ENCODE peak calls at places on chromosomes 11 and 22, in seven cellular contexts. Q is HCT116, E is HepG2, R is stomach, X is sigmoid colon, S is HL-60, U is spleen. Z is an unnamed sample.

GRCh38 chr11:19526119-19526518 is 186.5 kb upstream of the NAV2 start:
- DNase-seq in Q (no peak), S (no peak), E (no peak), U (no peak), X (no peak), R (no peak), Z (no peak)

GRCh38 chr11:73201249-73201648 is 16.8 kb upstream of the P2RY2 start:
- DNase-seq in U (no peak), X (peak; percentile 63), R (no peak), S (peak; percentile 79), E (no peak), Q (no peak), Z (peak; percentile 11)

GRCh38 chr11:96061730-96062524 is 138.0 kb upstream of the MTMR2 start:
- DNase-seq in Q (no peak), U (no peak), S (no peak), X (no peak), R (no peak), E (peak; percentile 56), Z (no peak)

GRCh38 chr22:44263547-44263946 is 49.2 kb downstream of the SHISAL1 start:
- DNase-seq in U (peak; percentile 56), Q (no peak), X (peak; percentile 46), S (no peak), E (no peak), R (no peak), Z (no peak)

GRCh38 chr11:111063711-111064110 is 181.8 kb upstream of the POU2AF2 start:
- DNase-seq in S (no peak), E (no peak), Q (no peak), X (no peak), U (no peak), R (no peak), Z (no peak)

GRCh38 chr11:72821920-72822799 is 7.9 kb downstream of the ATG16L2 start:
- DNase-seq in Q (peak; percentile 81), R (peak; percentile 95), E (peak; percentile 54), U (peak; percentile 95), X (peak; percentile 94), S (no peak), Z (peak; percentile 92)

GRCh38 chr11:20025331-20025840 is 134.9 kb downstream of the DBX1 start:
- DNase-seq in R (no peak), Q (no peak), U (no peak), E (no peak), X (no peak), S (no peak), Z (no peak)

GRCh38 chr11:120336641-120337132 is 474 bp downstream of the ARHGEF12 start:
- DNase-seq in R (no peak), Q (no peak), E (no peak), X (peak; percentile 77), S (no peak), U (no peak), Z (peak; percentile 62)

GRCh38 chr11:116730568-116730967 is 42.2 kb downstream of the BUD13 start:
- DNase-seq in S (no peak), U (peak; percentile 41), R (peak; percentile 55), X (no peak), Q (no peak), E (no peak), Z (no peak)

GRCh38 chr11:78465169-78465942 is 47.7 kb upstream of the GAB2 start:
- DNase-seq in U (peak; percentile 86), S (peak; percentile 34), X (no peak), Q (no peak), R (no peak), E (no peak), Z (peak; percentile 35)

GRCh38 chr11:2777871-2778629 is 78.3 kb upstream of the KCNQ1OT1 start:
- DNase-seq in S (no peak), U (peak; percentile 70), E (no peak), X (peak; percentile 69), R (peak; percentile 32), Q (no peak), Z (no peak)

GRCh38 chr22:49271369-49271727 is 556.3 kb downstream of the BRD1 start:
- DNase-seq in S (no peak), R (peak; percentile 2), E (no peak), U (no peak), Q (no peak), X (no peak), Z (no peak)

GRCh38 chr22:34414467-34415440 is 494.5 kb upstream of the LARGE1 start:
- DNase-seq in R (no peak), Q (peak; percentile 4), S (peak; percentile 79), U (no peak), E (peak; percentile 84), X (no peak), Z (peak; percentile 43)

GRCh38 chr11:128367573-128367972 is 219.8 kb downstream of the ETS1 start:
- DNase-seq in Q (no peak), E (no peak), X (no peak), R (no peak), U (no peak), S (no peak), Z (no peak)

GRCh38 chr22:27115816-27116256 is 458.4 kb downstream of the MIAT start:
- DNase-seq in X (no peak), R (peak; percentile 52), S (no peak), U (no peak), Q (peak; percentile 92), E (peak; percentile 77), Z (no peak)

GRCh38 chr22:40040927-40041326 is 46.2 kb downstream of the FAM83F start:
- DNase-seq in S (peak; percentile 13), X (peak; percentile 80), E (no peak), U (no peak), R (no peak), Q (no peak), Z (peak; percentile 27)

DNA sequence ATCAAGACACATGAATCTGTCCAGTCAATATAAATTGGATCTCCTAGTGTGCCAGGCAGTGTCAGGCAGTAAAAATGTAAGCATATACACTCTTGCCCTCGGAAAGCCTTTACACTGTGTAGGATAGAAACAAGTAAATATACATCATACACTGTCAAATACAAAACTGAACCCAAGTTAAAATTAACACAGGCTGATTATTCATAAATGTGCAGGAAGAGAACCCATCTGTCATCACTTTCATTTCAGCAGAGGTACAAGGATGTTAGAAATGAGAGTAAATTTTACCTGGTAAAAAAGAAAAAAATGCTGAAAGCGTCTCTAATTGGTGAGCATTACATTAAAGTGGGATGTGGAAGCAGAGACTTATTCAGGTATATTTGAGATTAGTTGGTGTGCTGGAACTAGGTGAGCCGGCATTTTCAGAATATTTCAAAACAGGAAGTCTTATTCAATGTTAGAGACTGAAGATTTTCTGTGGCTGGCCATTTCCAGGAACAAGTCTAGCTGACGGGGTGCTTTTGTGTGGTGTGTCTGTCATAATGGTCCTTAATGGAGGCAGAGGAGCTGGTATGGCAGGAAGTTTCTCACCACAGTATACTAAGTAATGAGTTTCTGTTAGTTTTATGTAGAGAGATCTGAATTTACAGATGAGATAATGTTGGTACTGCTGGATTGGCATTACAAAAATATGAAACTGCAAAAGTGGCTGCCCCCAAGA is 192.6 kb downstream of the CASP12 start:
- DNase-seq in R (peak; percentile 25), E (no peak), U (peak; percentile 74), S (peak; percentile 86), Q (no peak), X (no peak), Z (peak; percentile 37)
- H3K4me3 ChIP-seq in R (no peak overlapping the region), E (no peak overlapping the region), U (peak overlapping the region; percentile 10), S (peak overlapping the region; percentile 13), Q (no peak overlapping the region), X (no peak overlapping the region), Z (no peak overlapping the region)

GRCh38 chr22:19178659-19179471 is at the start of gene SLC25A1:
- DNase-seq in Q (peak; percentile 63), E (peak; percentile 83), X (peak; percentile 96), R (peak; percentile 97), S (peak; percentile 78), U (peak; percentile 95), Z (peak; percentile 96)
- TF ChIP-seq POLR2AphosphoS5 in Q (peak; percentile 66), E (peak; percentile 91), X (peak; percentile 73), R (peak; percentile 45), S (peak; percentile 25), U (peak; percentile 72), Z (peak; percentile 79)

GRCh38 chr11:61954106-61955030 is 4.2 kb downstream of the BEST1 start:
- DNase-seq in R (no peak), U (no peak), Q (no peak), E (no peak), S (no peak), X (no peak), Z (no peak)

GRCh38 chr11:61956191-61957027 is 6.3 kb downstream of the BEST1 start:
- DNase-seq in Q (no peak), X (peak; percentile 36), S (no peak), U (peak; percentile 70), E (no peak), R (no peak), Z (no peak)

GRCh38 chr11:61955416-61956135 is 5.4 kb downstream of the BEST1 start:
- DNase-seq in X (no peak), R (no peak), U (peak; percentile 90), S (no peak), E (no peak), Q (no peak), Z (peak; percentile 46)

GRCh38 chr11:61952882-61953281 is 2.7 kb downstream of the BEST1 start:
- DNase-seq in U (no peak), X (no peak), E (no peak), R (no peak), Q (no peak), S (no peak), Z (no peak)

DNA sequence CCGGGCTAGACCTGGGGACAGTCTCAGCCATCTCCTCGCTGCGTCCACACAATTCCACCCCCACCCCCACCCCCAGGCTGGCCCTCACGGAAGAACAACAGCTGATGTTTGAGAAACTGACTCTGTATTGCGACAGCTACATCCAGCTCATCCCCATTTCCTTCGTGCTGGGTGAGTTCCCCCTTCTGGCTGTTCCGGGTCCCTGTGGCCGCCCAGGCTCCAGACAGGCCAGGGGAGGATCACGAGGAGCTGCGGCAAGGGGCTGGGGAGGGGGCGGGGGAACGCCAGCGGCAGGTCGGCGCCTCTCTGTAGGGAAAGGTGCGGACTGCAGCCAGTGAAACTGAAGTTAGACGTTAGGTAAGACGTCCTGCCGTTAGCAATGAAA is 4.9 kb downstream of the BEST1 start:
- DNase-seq in R (no peak), S (peak; percentile 91), U (peak; percentile 91), Q (no peak), X (peak; percentile 90), E (peak; percentile 59), Z (peak; percentile 49)
- H3K4me3 ChIP-seq in R (peak overlapping the region; percentile 43), S (peak overlapping the region; percentile 7), U (peak overlapping the region; percentile 42), Q (no peak overlapping the region), X (peak overlapping the region; percentile 44), E (peak overlapping the region; percentile 2), Z (peak overlapping the region; percentile 23)

DNA sequence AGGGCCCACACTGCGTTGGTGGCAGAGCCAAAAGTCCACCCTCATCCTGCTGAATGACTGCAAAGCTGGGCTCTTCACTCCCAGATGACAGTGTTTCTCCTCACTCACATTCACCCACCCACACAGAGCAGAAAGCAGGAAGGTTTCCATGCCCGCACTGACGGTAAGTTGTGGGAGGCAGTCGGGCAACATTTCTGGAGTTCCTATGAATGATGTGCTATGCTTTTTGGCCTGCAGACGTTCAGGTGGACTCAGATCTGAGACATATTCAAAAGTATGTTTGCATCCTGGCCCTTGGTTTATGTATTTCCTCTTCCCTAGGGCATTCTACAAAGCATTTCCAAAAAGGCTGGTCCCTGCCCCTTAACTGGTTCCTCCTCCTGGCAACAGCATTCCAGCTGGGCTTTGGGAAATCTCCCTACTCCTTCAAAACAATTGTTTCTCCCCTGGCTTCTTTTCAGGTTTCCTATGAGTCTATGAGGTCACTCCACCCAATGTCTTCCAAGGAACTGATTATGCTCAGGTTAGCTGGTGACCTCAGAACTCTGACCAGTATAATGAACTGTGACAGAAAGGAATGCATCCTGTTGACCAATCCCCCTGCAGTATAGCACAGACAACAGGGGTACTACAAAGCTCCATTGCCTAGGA is 36.4 kb downstream of the PACSIN2 start:
- DNase-seq in R (no peak), X (no peak), S (no peak), Q (no peak), U (no peak), E (no peak), Z (no peak)
- TF ChIP-seq POLR2AphosphoS5 in R (peak; percentile 33), X (no peak), S (no peak), Q (no peak), U (no peak), E (no peak), Z (no peak)